ENCODE peak calls at places on chromosomes 13 and 19, in six cellular contexts. One of them, this sample, is unnamed.

GRCh38 chr19:38664503-38665211 is 17.2 kb downstream of the ACTN4 start:
- DNase-seq in caudate nucleus: no peak
- DNase-seq in GF-D8: peak
- DNase-seq in activated CD4-positive, alpha-beta T cell treated with anti-CD3 and anti-CD28 coated beads, Interleukin-2, amount 10 ng/mL, durations not matched to agents 7 days and 5 days: no peak
- DNase-seq in stimulated activated CD4-positive, alpha-beta T cell treated with anti-CD3 and anti-CD28 coated beads, Interleukin-12 subunit alpha, Interleukin-12 subunit beta, amount 100 ng/mL, for 24 hours: no peak
- DNase-seq in left ventricle myocardium inferior: no peak
- DNase-seq in this sample: peak

GRCh38 chr19:39104104-39104708 is 20.0 kb downstream of the ACP7 start:
- DNase-seq in caudate nucleus: no peak
- DNase-seq in activated CD4-positive, alpha-beta T cell treated with anti-CD3 and anti-CD28 coated beads, Interleukin-2, amount 10 ng/mL, durations not matched to agents 7 days and 5 days: no peak
- DNase-seq in stimulated activated CD4-positive, alpha-beta T cell treated with anti-CD3 and anti-CD28 coated beads, Interleukin-12 subunit alpha, Interleukin-12 subunit beta, amount 100 ng/mL, for 24 hours: no peak
- DNase-seq in GF-D8: no peak
- DNase-seq in left ventricle myocardium inferior: no peak
- DNase-seq in this sample: no peak

GRCh38 chr19:8577247-8577646 is at the start of gene MYO1F:
- DNase-seq in activated CD4-positive, alpha-beta T cell treated with anti-CD3 and anti-CD28 coated beads, Interleukin-2, amount 10 ng/mL, durations not matched to agents 7 days and 5 days: peak
- DNase-seq in stimulated activated CD4-positive, alpha-beta T cell treated with anti-CD3 and anti-CD28 coated beads, Interleukin-12 subunit alpha, Interleukin-12 subunit beta, amount 100 ng/mL, for 24 hours: no peak
- DNase-seq in left ventricle myocardium inferior: peak
- DNase-seq in GF-D8: peak
- DNase-seq in caudate nucleus: no peak
- DNase-seq in this sample: peak

GRCh38 chr13:113981201-113981605 is 7.3 kb upstream of the C13orf46 start:
- DNase-seq in GF-D8: no peak
- DNase-seq in stimulated activated CD4-positive, alpha-beta T cell treated with anti-CD3 and anti-CD28 coated beads, Interleukin-12 subunit alpha, Interleukin-12 subunit beta, amount 100 ng/mL, for 24 hours: no peak
- DNase-seq in activated CD4-positive, alpha-beta T cell treated with anti-CD3 and anti-CD28 coated beads, Interleukin-2, amount 10 ng/mL, durations not matched to agents 7 days and 5 days: no peak
- DNase-seq in caudate nucleus: no peak
- DNase-seq in left ventricle myocardium inferior: peak
- DNase-seq in this sample: no peak

GRCh38 chr19:49739933-49740332 is 23.2 kb downstream of the TSKS start:
- DNase-seq in caudate nucleus: no peak
- DNase-seq in stimulated activated CD4-positive, alpha-beta T cell treated with anti-CD3 and anti-CD28 coated beads, Interleukin-12 subunit alpha, Interleukin-12 subunit beta, amount 100 ng/mL, for 24 hours: no peak
- DNase-seq in GF-D8: no peak
- DNase-seq in activated CD4-positive, alpha-beta T cell treated with anti-CD3 and anti-CD28 coated beads, Interleukin-2, amount 10 ng/mL, durations not matched to agents 7 days and 5 days: no peak
- DNase-seq in left ventricle myocardium inferior: no peak
- DNase-seq in this sample: no peak

GRCh38 chr13:70394149-70394548 is 285.9 kb upstream of the KLHL1 start:
- DNase-seq in stimulated activated CD4-positive, alpha-beta T cell treated with anti-CD3 and anti-CD28 coated beads, Interleukin-12 subunit alpha, Interleukin-12 subunit beta, amount 100 ng/mL, for 24 hours: no peak
- DNase-seq in left ventricle myocardium inferior: no peak
- DNase-seq in caudate nucleus: no peak
- DNase-seq in activated CD4-positive, alpha-beta T cell treated with anti-CD3 and anti-CD28 coated beads, Interleukin-2, amount 10 ng/mL, durations not matched to agents 7 days and 5 days: no peak
- DNase-seq in GF-D8: no peak
- DNase-seq in this sample: no peak

GRCh38 chr13:51916962-51917361 is 55.2 kb downstream of the CCDC70 start:
- DNase-seq in caudate nucleus: no peak
- DNase-seq in left ventricle myocardium inferior: no peak
- DNase-seq in stimulated activated CD4-positive, alpha-beta T cell treated with anti-CD3 and anti-CD28 coated beads, Interleukin-12 subunit alpha, Interleukin-12 subunit beta, amount 100 ng/mL, for 24 hours: no peak
- DNase-seq in activated CD4-positive, alpha-beta T cell treated with anti-CD3 and anti-CD28 coated beads, Interleukin-2, amount 10 ng/mL, durations not matched to agents 7 days and 5 days: no peak
- DNase-seq in GF-D8: no peak
- DNase-seq in this sample: no peak

GRCh38 chr19:3358919-3359849 is 7.2 kb upstream of the NFIC start:
- DNase-seq in stimulated activated CD4-positive, alpha-beta T cell treated with anti-CD3 and anti-CD28 coated beads, Interleukin-12 subunit alpha, Interleukin-12 subunit beta, amount 100 ng/mL, for 24 hours: peak
- DNase-seq in GF-D8: no peak
- DNase-seq in activated CD4-positive, alpha-beta T cell treated with anti-CD3 and anti-CD28 coated beads, Interleukin-2, amount 10 ng/mL, durations not matched to agents 7 days and 5 days: peak
- DNase-seq in caudate nucleus: peak
- DNase-seq in left ventricle myocardium inferior: peak
- DNase-seq in this sample: no peak

GRCh38 chr13:108342369-108343289 is 73.1 kb downstream of the TNFSF13B start:
- DNase-seq in stimulated activated CD4-positive, alpha-beta T cell treated with anti-CD3 and anti-CD28 coated beads, Interleukin-12 subunit alpha, Interleukin-12 subunit beta, amount 100 ng/mL, for 24 hours: no peak
- DNase-seq in left ventricle myocardium inferior: no peak
- DNase-seq in caudate nucleus: peak
- DNase-seq in activated CD4-positive, alpha-beta T cell treated with anti-CD3 and anti-CD28 coated beads, Interleukin-2, amount 10 ng/mL, durations not matched to agents 7 days and 5 days: no peak
- DNase-seq in GF-D8: peak
- DNase-seq in this sample: no peak

GRCh38 chr13:19581675-19582074 is 20.3 kb upstream of the TPTE2 start:
- DNase-seq in activated CD4-positive, alpha-beta T cell treated with anti-CD3 and anti-CD28 coated beads, Interleukin-2, amount 10 ng/mL, durations not matched to agents 7 days and 5 days: no peak
- DNase-seq in GF-D8: no peak
- DNase-seq in caudate nucleus: no peak
- DNase-seq in left ventricle myocardium inferior: no peak
- DNase-seq in stimulated activated CD4-positive, alpha-beta T cell treated with anti-CD3 and anti-CD28 coated beads, Interleukin-12 subunit alpha, Interleukin-12 subunit beta, amount 100 ng/mL, for 24 hours: no peak
- DNase-seq in this sample: no peak

GRCh38 chr13:31051999-31052398 is 109.7 kb downstream of the HSPH1 start:
- DNase-seq in activated CD4-positive, alpha-beta T cell treated with anti-CD3 and anti-CD28 coated beads, Interleukin-2, amount 10 ng/mL, durations not matched to agents 7 days and 5 days: no peak
- DNase-seq in stimulated activated CD4-positive, alpha-beta T cell treated with anti-CD3 and anti-CD28 coated beads, Interleukin-12 subunit alpha, Interleukin-12 subunit beta, amount 100 ng/mL, for 24 hours: no peak
- DNase-seq in left ventricle myocardium inferior: no peak
- DNase-seq in caudate nucleus: no peak
- DNase-seq in GF-D8: no peak
- DNase-seq in this sample: no peak

GRCh38 chr13:48398450-48399095 is 14.3 kb downstream of the LPAR6 start:
- DNase-seq in GF-D8: no peak
- DNase-seq in caudate nucleus: no peak
- DNase-seq in stimulated activated CD4-positive, alpha-beta T cell treated with anti-CD3 and anti-CD28 coated beads, Interleukin-12 subunit alpha, Interleukin-12 subunit beta, amount 100 ng/mL, for 24 hours: no peak
- DNase-seq in left ventricle myocardium inferior: no peak
- DNase-seq in activated CD4-positive, alpha-beta T cell treated with anti-CD3 and anti-CD28 coated beads, Interleukin-2, amount 10 ng/mL, durations not matched to agents 7 days and 5 days: no peak
- DNase-seq in this sample: no peak

GRCh38 chr19:17681505-17682125 is 6.5 kb downstream of the UNC13A start:
- DNase-seq in activated CD4-positive, alpha-beta T cell treated with anti-CD3 and anti-CD28 coated beads, Interleukin-2, amount 10 ng/mL, durations not matched to agents 7 days and 5 days: peak
- DNase-seq in caudate nucleus: no peak
- DNase-seq in GF-D8: no peak
- DNase-seq in stimulated activated CD4-positive, alpha-beta T cell treated with anti-CD3 and anti-CD28 coated beads, Interleukin-12 subunit alpha, Interleukin-12 subunit beta, amount 100 ng/mL, for 24 hours: peak
- DNase-seq in left ventricle myocardium inferior: peak
- DNase-seq in this sample: no peak

GRCh38 chr13:97259787-97260641 is 37.9 kb downstream of the MBNL2 start:
- DNase-seq in GF-D8: no peak
- DNase-seq in left ventricle myocardium inferior: no peak
- DNase-seq in stimulated activated CD4-positive, alpha-beta T cell treated with anti-CD3 and anti-CD28 coated beads, Interleukin-12 subunit alpha, Interleukin-12 subunit beta, amount 100 ng/mL, for 24 hours: no peak
- DNase-seq in activated CD4-positive, alpha-beta T cell treated with anti-CD3 and anti-CD28 coated beads, Interleukin-2, amount 10 ng/mL, durations not matched to agents 7 days and 5 days: no peak
- DNase-seq in caudate nucleus: no peak
- DNase-seq in this sample: no peak

GRCh38 chr19:29855087-29855486 is 43.3 kb downstream of the CCNE1 start:
- DNase-seq in left ventricle myocardium inferior: no peak
- DNase-seq in GF-D8: no peak
- DNase-seq in stimulated activated CD4-positive, alpha-beta T cell treated with anti-CD3 and anti-CD28 coated beads, Interleukin-12 subunit alpha, Interleukin-12 subunit beta, amount 100 ng/mL, for 24 hours: no peak
- DNase-seq in caudate nucleus: no peak
- DNase-seq in activated CD4-positive, alpha-beta T cell treated with anti-CD3 and anti-CD28 coated beads, Interleukin-2, amount 10 ng/mL, durations not matched to agents 7 days and 5 days: no peak
- DNase-seq in this sample: no peak

GRCh38 chr13:44899967-44900366 is 89.3 kb downstream of the NUFIP1 start:
- DNase-seq in GF-D8: no peak
- DNase-seq in stimulated activated CD4-positive, alpha-beta T cell treated with anti-CD3 and anti-CD28 coated beads, Interleukin-12 subunit alpha, Interleukin-12 subunit beta, amount 100 ng/mL, for 24 hours: no peak
- DNase-seq in left ventricle myocardium inferior: no peak
- DNase-seq in caudate nucleus: no peak
- DNase-seq in activated CD4-positive, alpha-beta T cell treated with anti-CD3 and anti-CD28 coated beads, Interleukin-2, amount 10 ng/mL, durations not matched to agents 7 days and 5 days: no peak
- DNase-seq in this sample: no peak

GRCh38 chr19:9060559-9061340 is 26.1 kb upstream of the OR1M1 start:
- DNase-seq in caudate nucleus: no peak
- DNase-seq in left ventricle myocardium inferior: no peak
- DNase-seq in stimulated activated CD4-positive, alpha-beta T cell treated with anti-CD3 and anti-CD28 coated beads, Interleukin-12 subunit alpha, Interleukin-12 subunit beta, amount 100 ng/mL, for 24 hours: no peak
- DNase-seq in GF-D8: no peak
- DNase-seq in activated CD4-positive, alpha-beta T cell treated with anti-CD3 and anti-CD28 coated beads, Interleukin-2, amount 10 ng/mL, durations not matched to agents 7 days and 5 days: no peak
- DNase-seq in this sample: no peak

GRCh38 chr13:99314640-99315176 is 7.5 kb upstream of the GPR183 start:
- DNase-seq in GF-D8: no peak
- DNase-seq in activated CD4-positive, alpha-beta T cell treated with anti-CD3 and anti-CD28 coated beads, Interleukin-2, amount 10 ng/mL, durations not matched to agents 7 days and 5 days: peak
- DNase-seq in left ventricle myocardium inferior: no peak
- DNase-seq in stimulated activated CD4-positive, alpha-beta T cell treated with anti-CD3 and anti-CD28 coated beads, Interleukin-12 subunit alpha, Interleukin-12 subunit beta, amount 100 ng/mL, for 24 hours: peak
- DNase-seq in caudate nucleus: no peak
- DNase-seq in this sample: no peak

GRCh38 chr19:49592486-49593232 is 1.7 kb downstream of the PRR12 start:
- DNase-seq in GF-D8: no peak
- DNase-seq in activated CD4-positive, alpha-beta T cell treated with anti-CD3 and anti-CD28 coated beads, Interleukin-2, amount 10 ng/mL, durations not matched to agents 7 days and 5 days: peak
- DNase-seq in stimulated activated CD4-positive, alpha-beta T cell treated with anti-CD3 and anti-CD28 coated beads, Interleukin-12 subunit alpha, Interleukin-12 subunit beta, amount 100 ng/mL, for 24 hours: no peak
- DNase-seq in left ventricle myocardium inferior: no peak
- DNase-seq in caudate nucleus: no peak
- DNase-seq in this sample: peak

GRCh38 chr13:74424455-74424854 is 290.3 kb upstream of the KLF12 start:
- DNase-seq in activated CD4-positive, alpha-beta T cell treated with anti-CD3 and anti-CD28 coated beads, Interleukin-2, amount 10 ng/mL, durations not matched to agents 7 days and 5 days: no peak
- DNase-seq in stimulated activated CD4-positive, alpha-beta T cell treated with anti-CD3 and anti-CD28 coated beads, Interleukin-12 subunit alpha, Interleukin-12 subunit beta, amount 100 ng/mL, for 24 hours: no peak
- DNase-seq in caudate nucleus: no peak
- DNase-seq in left ventricle myocardium inferior: no peak
- DNase-seq in GF-D8: no peak
- DNase-seq in this sample: no peak

GRCh38 chr13:73204916-73205315 is 146.1 kb downstream of the KLF5 start:
- DNase-seq in left ventricle myocardium inferior: no peak
- DNase-seq in GF-D8: no peak
- DNase-seq in caudate nucleus: no peak
- DNase-seq in stimulated activated CD4-positive, alpha-beta T cell treated with anti-CD3 and anti-CD28 coated beads, Interleukin-12 subunit alpha, Interleukin-12 subunit beta, amount 100 ng/mL, for 24 hours: no peak
- DNase-seq in activated CD4-positive, alpha-beta T cell treated with anti-CD3 and anti-CD28 coated beads, Interleukin-2, amount 10 ng/mL, durations not matched to agents 7 days and 5 days: no peak
- DNase-seq in this sample: no peak

GRCh38 chr13:113836917-113837553 is 26.8 kb downstream of the GAS6 start:
- DNase-seq in GF-D8: no peak
- DNase-seq in caudate nucleus: no peak
- DNase-seq in stimulated activated CD4-positive, alpha-beta T cell treated with anti-CD3 and anti-CD28 coated beads, Interleukin-12 subunit alpha, Interleukin-12 subunit beta, amount 100 ng/mL, for 24 hours: no peak
- DNase-seq in left ventricle myocardium inferior: peak
- DNase-seq in activated CD4-positive, alpha-beta T cell treated with anti-CD3 and anti-CD28 coated beads, Interleukin-2, amount 10 ng/mL, durations not matched to agents 7 days and 5 days: no peak
- DNase-seq in this sample: no peak

GRCh38 chr13:29573190-29573589 is 22.3 kb downstream of the SLC7A1 start:
- DNase-seq in activated CD4-positive, alpha-beta T cell treated with anti-CD3 and anti-CD28 coated beads, Interleukin-2, amount 10 ng/mL, durations not matched to agents 7 days and 5 days: no peak
- DNase-seq in stimulated activated CD4-positive, alpha-beta T cell treated with anti-CD3 and anti-CD28 coated beads, Interleukin-12 subunit alpha, Interleukin-12 subunit beta, amount 100 ng/mL, for 24 hours: no peak
- DNase-seq in caudate nucleus: peak
- DNase-seq in GF-D8: peak
- DNase-seq in left ventricle myocardium inferior: no peak
- DNase-seq in this sample: peak